ENCODE peak calls at places on chromosomes 7 and 10, in eight cellular contexts. E is OCI-LY7, T is Caco-2, F is heart right ventricle, S is B cell, A is A549, X is lung, V is ovary. U is an unnamed sample.

GRCh38 chr10:96377816-96378294 is 19.1 kb upstream of the OPALIN start:
- DNase-seq in X (no peak), T (no peak), S (no peak), F (peak; percentile 59), E (peak; percentile 16), V (peak; percentile 82), A (no peak), U (peak; percentile 39)

GRCh38 chr7:101179117-101179779 is 845 bp downstream of the NAT16 start:
- DNase-seq in F (no peak), V (no peak), X (no peak), E (no peak), T (no peak), A (no peak), S (no peak), U (no peak)

GRCh38 chr7:27277628-27278027 is 35.0 kb downstream of the EVX1 start:
- DNase-seq in X (no peak), A (peak; percentile 67), E (no peak), V (no peak), T (peak; percentile 66), F (no peak), S (no peak), U (peak; percentile 70)

GRCh38 chr10:31952066-31952465 is 23.4 kb upstream of the ARHGAP12 start:
- DNase-seq in E (no peak), S (no peak), F (no peak), V (no peak), T (no peak), X (no peak), A (no peak), U (peak; percentile 37)

GRCh38 chr7:158695726-158696452 is 8.7 kb downstream of the NCAPG2 start:
- DNase-seq in A (peak; percentile 51), F (peak; percentile 83), V (peak; percentile 51), E (no peak), T (no peak), S (peak; percentile 69), X (peak; percentile 55), U (peak; percentile 78)

GRCh38 chr10:50431118-50431517 is 179.8 kb upstream of the ASAH2 start:
- DNase-seq in X (no peak), F (no peak), S (no peak), E (no peak), T (no peak), V (no peak), A (no peak), U (peak; percentile 74)

GRCh38 chr10:122049076-122049475 is 60.1 kb downstream of the TACC2 start:
- DNase-seq in T (no peak), V (no peak), E (no peak), F (no peak), X (no peak), A (no peak), S (no peak), U (no peak)

GRCh38 chr10:60848126-60848525 is 69.8 kb downstream of the CDK1 start:
- DNase-seq in F (peak; percentile 69), E (no peak), T (no peak), V (peak; percentile 55), A (no peak), X (no peak), S (no peak), U (peak; percentile 73)

GRCh38 chr10:52644678-52645434 is 127.7 kb downstream of the MBL2 start:
- DNase-seq in S (no peak), V (no peak), X (peak; percentile 41), A (peak; percentile 17), E (peak; percentile 36), F (peak; percentile 24), T (peak; percentile 63), U (peak; percentile 37)

GRCh38 chr10:89466599-89467035 is 52.2 kb downstream of the IFIT5 start:
- DNase-seq in V (no peak), E (peak; percentile 13), F (no peak), X (no peak), T (peak; percentile 40), A (no peak), S (no peak), U (peak; percentile 62)

GRCh38 chr10:118843647-118844265 is 89.0 kb upstream of the CACUL1 start:
- DNase-seq in V (no peak), A (no peak), E (no peak), T (no peak), S (no peak), X (no peak), F (no peak), U (no peak)

GRCh38 chr7:47670738-47671137 is 88.8 kb upstream of the TNS3 start:
- DNase-seq in T (no peak), S (peak; percentile 91), V (no peak), F (no peak), X (no peak), A (no peak), E (peak; percentile 99), U (no peak)

GRCh38 chr10:22630229-22631174 is 83.9 kb downstream of the PIP4K2A start:
- DNase-seq in F (no peak), T (no peak), E (peak; percentile 41), X (no peak), A (no peak), S (peak; percentile 63), V (no peak), U (peak; percentile 69)

GRCh38 chr7:101121996-101122932 is 4.6 kb upstream of the SERPINE1 start:
- DNase-seq in V (peak; percentile 88), F (peak; percentile 87), X (peak; percentile 68), S (no peak), E (no peak), A (peak; percentile 89), T (peak; percentile 89), U (peak; percentile 98)

GRCh38 chr10:3807928-3808496 is 23.0 kb upstream of the KLF6 start:
- DNase-seq in S (no peak), F (peak; percentile 63), A (no peak), V (no peak), T (no peak), E (no peak), X (no peak), U (no peak)

GRCh38 chr10:3808689-3809199 is 23.7 kb upstream of the KLF6 start:
- DNase-seq in T (no peak), S (no peak), E (no peak), X (no peak), A (no peak), F (no peak), V (no peak), U (no peak)

GRCh38 chr10:3806603-3807002 is 21.6 kb upstream of the KLF6 start:
- DNase-seq in F (no peak), X (no peak), V (no peak), A (no peak), E (peak; percentile 42), T (peak; percentile 76), S (no peak), U (peak; percentile 96)

GRCh38 chr10:3805791-3806381 is 20.9 kb upstream of the KLF6 start:
- DNase-seq in T (peak; percentile 80), F (peak; percentile 74), E (peak; percentile 93), V (no peak), S (peak; percentile 77), X (no peak), A (no peak), U (peak; percentile 97)

GRCh38 chr10:3807221-3807927 is 22.4 kb upstream of the KLF6 start:
- DNase-seq in F (no peak), E (peak; percentile 38), V (no peak), A (no peak), S (no peak), X (no peak), T (no peak), U (no peak)
- TF ChIP-seq CTCF in F (no peak), E (no peak), V (no peak), A (no peak), S (no peak), X (no peak), T (no peak), U (no peak)

GRCh38 chr7:2524808-2525140 is 5.2 kb downstream of the LFNG start:
- DNase-seq in A (no peak), T (no peak), E (no peak), S (no peak), V (no peak), F (no peak), X (no peak), U (no peak)

GRCh38 chr7:2521952-2522591 is 2.5 kb downstream of the LFNG start:
- DNase-seq in S (peak; percentile 67), V (no peak), X (peak; percentile 59), A (no peak), T (no peak), E (no peak), F (peak; percentile 56), U (peak; percentile 39)

GRCh38 chr7:2522780-2523433 is 3.3 kb downstream of the LFNG start:
- DNase-seq in E (no peak), S (no peak), A (peak; percentile 35), T (peak; percentile 87), F (no peak), X (no peak), V (no peak), U (peak; percentile 57)

GRCh38 chr7:2523941-2524807 is 4.6 kb downstream of the LFNG start:
- DNase-seq in S (no peak), X (peak; percentile 87), T (peak; percentile 80), V (no peak), E (no peak), F (peak; percentile 87), A (peak; percentile 44), U (peak; percentile 52)

GRCh38 chr7:2523461-2523905 is 3.9 kb downstream of the LFNG start:
- DNase-seq in F (no peak), X (no peak), A (no peak), E (no peak), V (no peak), T (no peak), S (no peak), U (no peak)
- TF ChIP-seq CTCF in F (no peak), X (no peak), A (no peak), E (no peak), V (no peak), T (no peak), S (no peak), U (no peak)

DNA sequence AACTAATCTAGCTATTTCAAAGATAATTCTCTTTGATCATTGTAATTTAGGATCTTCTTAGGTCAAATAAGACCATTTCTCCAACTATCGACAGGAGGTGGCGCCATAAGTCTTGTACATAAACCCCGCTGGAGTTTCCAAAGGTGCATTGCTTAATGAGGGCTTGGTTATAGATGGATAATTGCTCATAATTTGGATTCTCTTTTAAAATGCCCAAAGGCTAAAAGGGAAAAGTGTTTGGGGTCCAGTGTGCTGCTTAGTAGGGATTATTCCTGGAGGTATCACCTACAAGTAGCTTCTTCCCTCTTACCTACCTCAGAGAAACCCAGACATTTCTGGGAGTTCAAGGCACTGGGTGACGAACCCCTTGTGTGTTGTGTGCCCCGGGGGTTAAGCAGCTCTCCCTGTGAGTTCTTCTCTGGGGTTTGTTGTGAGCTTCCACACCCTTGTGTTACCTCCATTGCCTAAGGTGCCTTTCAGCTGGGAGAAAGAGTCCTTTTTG is 75.2 kb downstream of the PAXIP1 start:
- DNase-seq in X (peak; percentile 84), S (peak; percentile 83), V (peak; percentile 59), T (peak; percentile 77), E (peak; percentile 91), A (peak; percentile 66), F (peak; percentile 84), U (peak; percentile 92)
- TF ChIP-seq CTCF in X (peak; percentile 77), S (peak; percentile 83), V (peak; percentile 61), T (peak; percentile 61), E (peak; percentile 94), A (peak; percentile 92), F (peak; percentile 72), U (peak; percentile 67)

DNA sequence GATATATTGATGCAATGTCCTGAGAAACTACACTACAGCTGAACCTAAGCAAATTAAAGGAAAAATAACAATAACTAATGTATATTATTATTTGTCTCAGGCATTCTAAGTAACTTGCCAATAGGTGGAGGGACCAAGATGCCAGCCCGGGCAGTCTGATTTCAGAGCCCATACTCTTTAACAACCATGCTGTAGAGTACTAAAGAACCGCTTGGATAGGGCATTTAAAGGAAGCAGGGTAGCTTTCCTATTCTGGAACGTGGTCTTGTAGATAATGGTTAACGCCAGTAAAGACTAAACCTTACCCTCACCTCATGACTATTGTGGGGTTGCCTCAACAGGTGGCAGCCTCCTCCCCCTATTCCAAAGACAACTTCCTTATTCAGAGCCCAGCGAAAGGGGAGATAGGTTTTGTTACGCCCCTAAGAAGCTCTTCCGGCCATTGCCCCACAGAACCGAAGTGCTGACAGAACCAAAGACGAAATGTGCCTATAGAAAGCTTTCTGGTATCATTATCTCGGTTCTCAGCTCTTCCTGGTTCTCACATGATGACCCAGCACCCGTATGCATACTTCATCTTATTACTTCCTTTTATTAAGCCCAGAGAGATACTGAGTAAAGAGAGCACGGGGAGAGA is 707 bp upstream of the C1GALT1 start:
- DNase-seq in A (peak; percentile 63), T (peak; percentile 63), V (peak; percentile 25), S (peak; percentile 73), E (peak; percentile 85), F (peak; percentile 20), X (peak; percentile 33), U (peak; percentile 36)
- TF ChIP-seq CTCF in A (peak; percentile 15), T (peak; percentile 31), V (no peak), S (no peak), E (peak; percentile 68), F (no peak), X (no peak), U (no peak)

U was measured in fibroblast of mammary gland.